ENCODE peak calls at places on chromosome 2, in ten cellular contexts. J is right lobe of liver; P is gastroesophageal sphincter; C is effector memory CD8-positive, alpha-beta T cell; Q is GM12878; K is activated CD8-positive, alpha-beta memory T cell treated with anti-CD3 and anti-CD28 coated beads, Interleukin-2, amount 10 ng/mL, durations not matched to agents 7 days and 5 days; B is foreskin keratinocyte; U is left lung; V is left colon; D is A549. I is an unnamed sample.

GRCh38 chr2:171185941-171186340 is 25.2 kb upstream of the TLK1 start:
- ATAC-seq in P (no peak), J (no peak), D (no peak), V (no peak), C (no peak), K (no peak), U (peak; percentile 14), Q (no peak), B (no peak), I (no peak)

GRCh38 chr2:162579986-162580385 is 236.1 kb downstream of the GCA start:
- ATAC-seq in K (no peak), U (no peak), Q (no peak), V (no peak), J (peak; percentile 4), C (no peak), B (no peak), D (no peak), P (no peak), I (no peak)

GRCh38 chr2:8520791-8521344 is 161.0 kb upstream of the ID2 start:
- ATAC-seq in U (no peak), V (no peak), J (no peak), Q (peak; percentile 43), K (peak; percentile 21), C (peak; percentile 50), D (no peak), P (no peak), B (no peak), I (peak; percentile 75)

GRCh38 chr2:65465124-65465523 is 32.7 kb upstream of the SPRED2 start:
- ATAC-seq in Q (no peak), C (no peak), V (no peak), U (no peak), P (no peak), K (no peak), D (no peak), J (no peak), B (peak; percentile 51), I (no peak)

GRCh38 chr2:72793798-72794447 is 31.9 kb downstream of the EXOC6B start:
- ATAC-seq in C (no peak), J (no peak), K (no peak), P (no peak), D (no peak), U (peak; percentile 60), B (no peak), Q (no peak), V (no peak), I (no peak)

GRCh38 chr2:38260972-38261371 is 116.1 kb downstream of the ATL2 start:
- ATAC-seq in B (no peak), V (no peak), J (no peak), D (no peak), C (no peak), K (no peak), P (no peak), U (no peak), Q (peak; percentile 28), I (no peak)

GRCh38 chr2:179429597-179429996 is 165.0 kb upstream of the SESTD1 start:
- ATAC-seq in P (no peak), J (no peak), B (peak; percentile 26), Q (no peak), K (no peak), V (no peak), C (no peak), D (no peak), U (no peak), I (no peak)

GRCh38 chr2:45067859-45068642 is 58.8 kb upstream of the SIX2 start:
- ATAC-seq in V (no peak), P (no peak), Q (no peak), K (no peak), U (peak; percentile 25), D (peak; percentile 52), B (no peak), C (no peak), J (peak; percentile 36), I (no peak)

GRCh38 chr2:16687222-16687621 is 21.6 kb upstream of the CYRIA start:
- ATAC-seq in B (no peak), C (no peak), J (no peak), V (no peak), U (no peak), D (no peak), Q (peak; percentile 38), K (no peak), P (no peak), I (no peak)

GRCh38 chr2:205670292-205670691 is 12.0 kb upstream of the NRP2 start:
- ATAC-seq in U (no peak), K (no peak), Q (no peak), D (no peak), J (no peak), P (no peak), C (no peak), B (peak; percentile 100), V (no peak), I (no peak)

I was measured in activated T-helper 17 cell treated with anti-CD3 and anti-CD28 coated beads, Interleukin-2, amount 50 U/mL, for 72 hours.